ENCODE peak calls at places on chromosomes 3 and 15, in five cellular contexts. X is activated B cell treated with CpG ODN at 0.5 μM for 24 hours; P is stimulated activated CD8-positive, alpha-beta memory T cell treated with anti-CD3 and anti-CD28 coated beads, Interleukin-4, amount 100 ng/mL, for 4 hours; Z is HS-27A; F is BJ. A is an unnamed sample.

GRCh38 chr3:146682176-146682575 is 77.0 kb upstream of the PLSCR5 start:
- DNase-seq in X (no peak), P (no peak), Z (no peak), F (no peak), A (no peak)

GRCh38 chr15:52778457-52778856 is 11.7 kb downstream of the ONECUT1 start:
- DNase-seq in X (no peak), P (no peak), Z (no peak), F (no peak), A (no peak)

GRCh38 chr3:107846282-107846852 is 244.5 kb downstream of the CD47 start:
- DNase-seq in X (no peak), P (no peak), Z (peak), F (peak), A (no peak)

GRCh38 chr15:28954466-28955159 is 68.8 kb downstream of the APBA2 start:
- DNase-seq in X (no peak), P (no peak), Z (no peak), F (no peak), A (no peak)

GRCh38 chr3:103510760-103511159 is 1075.9 kb downstream of the ZPLD1 start:
- DNase-seq in X (no peak), P (no peak), Z (no peak), F (no peak), A (no peak)

GRCh38 chr15:89665449-89666146 is 10.3 kb upstream of the KIF7 start:
- DNase-seq in X (no peak), P (no peak), Z (no peak), F (no peak), A (no peak)

GRCh38 chr3:65902304-65902793 is 136.4 kb downstream of the MAGI1 start:
- DNase-seq in X (no peak), P (no peak), Z (no peak), F (no peak), A (no peak)

GRCh38 chr15:25378501-25378901 is 60.3 kb downstream of the UBE3A start:
- DNase-seq in X (no peak), P (no peak), Z (no peak), F (no peak), A (no peak)

GRCh38 chr3:135513106-135514063 is 452.1 kb upstream of the PPP2R3A start:
- DNase-seq in X (no peak), P (no peak), Z (peak), F (peak), A (no peak)

GRCh38 chr3:74613060-74613459 is 1.4 kb downstream of the CNTN3 start:
- DNase-seq in X (no peak), P (no peak), Z (no peak), F (peak), A (no peak)

GRCh38 chr3:120420855-120421570 is 29.8 kb downstream of the FSTL1 start:
- DNase-seq in X (no peak), P (no peak), Z (no peak), F (peak), A (no peak)

GRCh38 chr15:97691799-97692198 is 268.7 kb upstream of the ARRDC4 start:
- DNase-seq in X (no peak), P (no peak), Z (no peak), F (no peak), A (no peak)

A was measured in CD14-positive monocyte.